ENCODE peak calls at places on chromosomes 3 and 15, in four cellular contexts. V is LoVo, Q is T follicular helper cell, R is ureter. C is an unnamed sample.

GRCh38 chr3:171453175-171453868 is 6.9 kb downstream of the TNIK start:
- DNase-seq in Q (no peak), R (no peak), V (no peak), C (no peak)

GRCh38 chr15:84878504-84878903 is 6.0 kb upstream of the SLC28A1 start:
- DNase-seq in Q (peak; percentile 21), R (peak; percentile 71), V (peak; percentile 37), C (peak; percentile 79)

GRCh38 chr3:98552232-98553020 is 20.6 kb downstream of the GPR15 start:
- DNase-seq in Q (no peak), V (no peak), R (no peak), C (no peak)

GRCh38 chr15:67998599-67999122 is 55.5 kb upstream of the PIAS1 start:
- DNase-seq in V (peak; percentile 54), R (no peak), Q (no peak), C (peak; percentile 76)

GRCh38 chr15:78149805-78150751 is 916 bp downstream of the IDH3A start:
- DNase-seq in V (peak; percentile 44), R (no peak), Q (no peak), C (no peak)

GRCh38 chr3:24494616-24495333 is at the start of gene THRB:
- DNase-seq in Q (no peak), R (peak; percentile 82), V (peak; percentile 72), C (peak; percentile 74)

GRCh38 chr15:77624868-77625267 is 7.8 kb downstream of the LINGO1 start:
- DNase-seq in V (no peak), Q (no peak), R (no peak), C (no peak)

GRCh38 chr3:108175352-108175751 is 46.9 kb downstream of the IFT57 start:
- DNase-seq in Q (no peak), V (no peak), R (no peak), C (no peak)

GRCh38 chr15:27937873-27938272 is 161.2 kb downstream of the OCA2 start:
- DNase-seq in Q (no peak), V (no peak), R (no peak), C (no peak)

GRCh38 chr15:43977072-43977884 is 150.5 kb downstream of the WDR76 start:
- DNase-seq in Q (no peak), R (no peak), V (peak; percentile 39), C (no peak)

GRCh38 chr15:60660290-60661051 is 181.5 kb upstream of the ICE2 start:
- DNase-seq in R (no peak), Q (no peak), V (no peak), C (no peak)

GRCh38 chr3:183158552-183159006 is 4.0 kb downstream of the LAMP3 start:
- DNase-seq in R (no peak), V (no peak), Q (no peak), C (no peak)

GRCh38 chr3:72821170-72821781 is 27.0 kb downstream of the SHQ1 start:
- DNase-seq in R (no peak), V (peak; percentile 65), Q (no peak), C (no peak)

GRCh38 chr3:54631507-54632280 is 296.2 kb downstream of the LRTM1 start:
- DNase-seq in V (no peak), Q (no peak), R (no peak), C (no peak)

GRCh38 chr3:187999821-188000220 is 154.1 kb upstream of the LPP start:
- DNase-seq in V (no peak), R (no peak), Q (peak; percentile 17), C (no peak)

GRCh38 chr15:63950911-63951481 is 95.3 kb downstream of the DAPK2 start:
- DNase-seq in Q (no peak), R (no peak), V (no peak), C (no peak)

GRCh38 chr15:74171965-74172541 is 1.5 kb upstream of the ISLR start:
- DNase-seq in V (no peak), R (peak; percentile 37), Q (no peak), C (no peak)

GRCh38 chr3:13525827-13526625 is 22.9 kb upstream of the FBLN2 start:
- DNase-seq in Q (no peak), R (no peak), V (no peak), C (no peak)

GRCh38 chr15:96320703-96321421 is 9.6 kb upstream of the NR2F2 start:
- DNase-seq in V (no peak), Q (no peak), R (no peak), C (no peak)

GRCh38 chr3:62722344-62722743 is 152.9 kb downstream of the CADPS start:
- DNase-seq in V (no peak), R (no peak), Q (no peak), C (no peak)

GRCh38 chr3:167716920-167717319 is 17.8 kb downstream of the PDCD10 start:
- DNase-seq in V (peak; percentile 34), R (no peak), Q (no peak), C (no peak)

GRCh38 chr3:137116619-137117018 is 158.8 kb downstream of the IL20RB start:
- DNase-seq in R (no peak), V (no peak), Q (no peak), C (no peak)

GRCh38 chr15:95875141-95875643 is 455.3 kb upstream of the NR2F2 start:
- DNase-seq in Q (no peak), V (no peak), R (no peak), C (peak; percentile 38)

GRCh38 chr3:49161197-49161596 is 4.9 kb downstream of the CCDC71 start:
- DNase-seq in Q (no peak), V (no peak), R (no peak), C (no peak)

GRCh38 chr15:80946576-80946975 is 43.0 kb downstream of the MESD start:
- DNase-seq in V (no peak), Q (no peak), R (no peak), C (no peak)

GRCh38 chr3:25428003-25428861 is at the start of gene RARB:
- DNase-seq in R (peak; percentile 81), V (no peak), Q (no peak), C (peak; percentile 61)

GRCh38 chr15:45795487-45796069 is 160.7 kb downstream of the SQOR start:
- DNase-seq in Q (no peak), R (no peak), V (peak; percentile 39), C (peak; percentile 31)

GRCh38 chr15:43792761-43793493 is 807 bp downstream of the SERF2 start:
- DNase-seq in Q (no peak), R (peak; percentile 54), V (no peak), C (no peak)